ENCODE peak calls at places on chromosomes 5 and 9, in five cellular contexts. W is activated CD8-positive, alpha-beta memory T cell treated with anti-CD3 and anti-CD28 coated beads for 24 hours; F is posterior vena cava; B is stimulated activated naive CD4-positive, alpha-beta T cell; C is lung. N is an unnamed sample.

GRCh38 chr9:79973627-79974026 is 401.9 kb downstream of the TLE4 start:
- DNase-seq in W (no peak), F (no peak), B (no peak), C (no peak), N (no peak)

GRCh38 chr9:120383999-120384924 is 195.7 kb downstream of the CDK5RAP2 start:
- DNase-seq in W (no peak), F (peak; percentile 76), B (no peak), C (no peak), N (no peak)

GRCh38 chr5:178207917-178208280 is 3.6 kb downstream of the HNRNPAB start:
- DNase-seq in W (no peak), F (no peak), B (no peak), C (no peak), N (no peak)

GRCh38 chr9:92163276-92163675 is 48.1 kb upstream of the SPTLC1 start:
- DNase-seq in W (no peak), F (no peak), B (no peak), C (no peak), N (no peak)

GRCh38 chr5:51472472-51472871 is 89.2 kb downstream of the ISL1 start:
- DNase-seq in W (no peak), F (no peak), B (no peak), C (no peak), N (no peak)

GRCh38 chr5:142938201-142938600 is 168.0 kb downstream of the ARHGAP26 start:
- DNase-seq in W (no peak), F (no peak), B (no peak), C (no peak), N (no peak)

GRCh38 chr5:131377785-131378325 is 114.0 kb downstream of the CDC42SE2 start:
- DNase-seq in W (no peak), F (no peak), B (no peak), C (no peak), N (no peak)

GRCh38 chr9:134536101-134536900 is 105.3 kb upstream of the COL5A1 start:
- DNase-seq in W (no peak), F (peak; percentile 67), B (no peak), C (no peak), N (no peak)

GRCh38 chr5:122126711-122127385 is 2.5 kb upstream of the ZNF474 start:
- DNase-seq in W (no peak), F (no peak), B (no peak), C (no peak), N (no peak)

GRCh38 chr9:105259274-105259673 is 14.8 kb downstream of the SLC44A1 start:
- DNase-seq in W (no peak), F (no peak), B (no peak), C (no peak), N (no peak)

GRCh38 chr9:127219533-127219932 is 45.0 kb upstream of the GARNL3 start:
- DNase-seq in W (no peak), F (peak; percentile 66), B (no peak), C (no peak), N (no peak)

N was measured in GM12892.